ENCODE peak calls at places on chromosomes 12 and 14, in four cellular contexts. X, E, P and J are unnamed samples.

GRCh38 chr12:87848248-87848868 is 180.8 kb downstream of the C12orf50 start:
- DNase-seq in P (peak; percentile 89), X (peak; percentile 54), E (no peak), J (peak; percentile 31)

GRCh38 chr12:43540474-43540873 is 11.5 kb downstream of the ADAMTS20 start:
- DNase-seq in P (no peak), X (no peak), E (no peak), J (no peak)

GRCh38 chr12:9751204-9752144 is 9.2 kb downstream of the CD69 start:
- DNase-seq in E (no peak), P (peak; percentile 35), X (peak; percentile 12), J (no peak)

GRCh38 chr12:94769746-94770396 is 119.5 kb upstream of the TMCC3 start:
- DNase-seq in P (no peak), X (no peak), E (no peak), J (no peak)

GRCh38 chr12:132188451-132189298 is 44.4 kb downstream of the NOC4L start:
- DNase-seq in X (no peak), P (no peak), E (no peak), J (no peak)

GRCh38 chr12:39161686-39162085 is 256.3 kb upstream of the CPNE8 start:
- DNase-seq in X (no peak), P (peak; percentile 1), E (no peak), J (no peak)

GRCh38 chr12:55694188-55694515 is 13.6 kb downstream of the ITGA7 start:
- DNase-seq in X (no peak), E (no peak), P (no peak), J (no peak)

GRCh38 chr14:96086032-96086431 is 46.9 kb downstream of the C14orf132 start:
- DNase-seq in P (peak; percentile 53), X (no peak), E (no peak), J (peak; percentile 57)

GRCh38 chr12:101962486-101962885 is 85.1 kb downstream of the DRAM1 start:
- DNase-seq in P (peak; percentile 20), X (no peak), E (no peak), J (no peak)

GRCh38 chr14:81519200-81519998 is 14.3 kb downstream of the SEL1L start:
- DNase-seq in E (no peak), X (no peak), P (peak; percentile 54), J (no peak)

GRCh38 chr14:35883677-35884293 is 57.6 kb downstream of the BRMS1L start:
- DNase-seq in P (peak; percentile 44), E (no peak), X (no peak), J (peak; percentile 25)

GRCh38 chr14:99677231-99677891 is 6.7 kb upstream of the CYP46A1 start:
- DNase-seq in E (no peak), P (peak; percentile 64), X (no peak), J (no peak)

GRCh38 chr12:100953677-100954076 is 159.1 kb downstream of the ANO4 start:
- DNase-seq in P (no peak), E (no peak), X (no peak), J (no peak)

GRCh38 chr12:46950116-46950515 is 124.3 kb upstream of the SLC38A4 start:
- DNase-seq in P (no peak), E (no peak), X (no peak), J (no peak)

GRCh38 chr14:95237956-95238355 is 80.6 kb upstream of the DICER1 start:
- DNase-seq in E (no peak), X (no peak), P (no peak), J (no peak)

GRCh38 chr14:102525213-102526143 is 15.9 kb upstream of the ANKRD9 start:
- DNase-seq in X (peak; percentile 39), P (peak; percentile 75), E (no peak), J (no peak)

GRCh38 chr12:46492471-46493351 is 120.1 kb upstream of the SLC38A2 start:
- DNase-seq in E (no peak), P (peak; percentile 94), X (peak; percentile 85), J (no peak)

GRCh38 chr14:22533057-22533704 is 55.8 kb downstream of the DAD1 start:
- DNase-seq in P (no peak), X (no peak), E (no peak), J (no peak)
- H3K4me3 ChIP-seq in P (no peak overlapping the region), X (no peak overlapping the region), E (no peak overlapping the region), J (no peak overlapping the region)

DNA sequence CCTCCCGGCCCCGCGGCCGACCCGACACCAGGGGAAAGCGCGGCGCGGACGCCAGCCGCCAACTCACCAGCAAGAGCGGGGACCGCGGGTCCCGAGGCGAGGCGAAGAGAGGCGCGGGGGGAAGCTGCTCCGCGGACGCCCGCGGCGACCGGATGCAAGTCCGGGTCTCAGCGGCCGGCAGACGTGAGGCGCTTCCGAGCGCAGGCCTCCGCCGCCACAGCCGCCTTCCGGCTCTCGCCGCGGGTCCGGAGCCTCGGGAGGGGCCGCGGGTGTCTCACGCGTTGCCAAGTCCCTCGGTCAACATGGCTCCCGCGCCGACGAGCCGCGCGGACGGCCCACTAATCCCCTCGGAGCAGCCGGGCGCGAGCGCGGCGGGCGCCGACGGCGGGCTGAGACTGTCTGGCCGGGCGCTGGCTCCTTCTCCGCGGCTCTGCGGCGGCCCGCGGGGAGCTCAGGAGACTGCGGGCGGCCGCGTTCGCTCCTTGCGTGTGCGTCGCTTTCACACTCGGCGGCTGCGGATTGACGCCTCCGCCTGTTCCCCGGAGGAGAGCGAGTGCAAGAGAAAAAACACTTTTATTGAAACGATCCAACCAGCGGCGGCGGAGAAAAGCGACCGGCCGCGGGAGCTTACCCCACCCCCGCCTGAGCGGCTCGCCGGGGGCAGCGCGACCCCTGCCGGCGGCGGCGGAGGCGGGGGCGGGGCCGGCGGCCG is at the start of gene CDK17:
- DNase-seq in P (peak; percentile 91), E (peak; percentile 91), X (peak; percentile 50), J (peak; percentile 82)
- TF ChIP-seq CTCF in P (no peak), E (peak; percentile 34), X (peak; percentile 39), J (peak; percentile 34)

DNA sequence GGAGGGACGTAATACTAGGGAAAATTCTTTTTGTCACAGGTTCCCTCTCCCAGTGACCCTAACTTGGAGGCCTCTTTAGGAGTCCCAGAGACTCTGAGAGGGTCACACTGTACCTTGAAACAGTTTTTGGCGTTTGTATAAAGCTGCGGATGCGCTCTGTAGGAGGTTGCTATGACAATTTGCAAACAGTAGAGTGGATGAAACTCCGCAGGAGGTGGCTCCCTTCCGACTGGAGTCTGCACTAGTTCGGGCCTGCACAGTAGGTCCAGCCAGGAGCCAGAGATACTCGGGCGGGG is 1.3 kb upstream of the DYRK2 start:
- DNase-seq in E (no peak), X (no peak), P (no peak), J (no peak)
- H3K4me3 ChIP-seq in E (no peak overlapping the region), X (no peak overlapping the region), P (no peak overlapping the region), J (no peak overlapping the region)

DNA sequence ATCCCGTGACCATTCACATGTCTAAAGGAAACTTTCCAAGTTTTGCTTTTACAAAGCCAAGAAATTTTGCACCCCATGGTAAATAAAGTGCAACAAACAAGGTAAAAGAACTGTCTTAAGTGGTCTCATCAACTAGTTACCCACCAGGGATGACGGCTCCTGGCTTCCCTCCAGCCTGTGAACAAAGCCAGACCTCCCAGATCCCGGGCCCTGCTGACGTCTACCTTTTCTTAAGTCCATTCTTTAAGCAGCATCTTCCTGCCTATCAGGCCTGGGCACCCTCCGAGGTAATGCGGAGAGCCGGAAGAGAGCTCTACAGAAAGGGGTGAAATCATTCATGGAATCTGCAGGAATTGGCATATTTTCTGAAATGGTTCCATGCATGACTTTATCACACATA is 58.0 kb upstream of the DAAM1 start:
- DNase-seq in E (no peak), P (no peak), X (no peak), J (peak; percentile 13)
- TF ChIP-seq CTCF in E (no peak), P (no peak), X (no peak), J (no peak)

DNA sequence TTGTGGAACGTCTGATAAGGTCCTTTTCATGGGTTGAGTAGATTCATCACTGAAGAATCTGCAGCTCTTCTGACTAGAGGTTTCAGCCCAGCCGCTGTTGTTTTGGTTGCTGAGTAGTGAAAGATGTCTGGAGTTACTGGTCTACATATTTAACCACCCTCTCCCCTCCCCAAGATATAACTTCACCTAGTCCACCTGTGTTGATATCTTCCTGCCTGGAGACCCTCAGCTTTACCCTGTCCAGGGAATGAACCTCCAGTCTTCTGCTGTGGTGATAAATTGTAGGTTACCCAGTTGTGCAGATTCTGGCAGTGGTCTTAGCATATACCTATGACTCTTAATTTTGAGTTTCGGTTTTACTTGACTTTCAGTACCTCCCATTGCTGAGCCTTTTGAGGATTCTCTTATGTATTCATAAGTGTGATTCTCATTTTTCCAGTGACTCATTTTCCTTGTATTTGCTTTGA is 63.0 kb downstream of the CCDC91 start:
- DNase-seq in P (peak; percentile 35), E (no peak), X (no peak), J (no peak)
- H3K4me3 ChIP-seq in P (no peak overlapping the region), E (no peak overlapping the region), X (no peak overlapping the region), J (no peak overlapping the region)

GRCh38 chr12:14416658-14417057 is 51.2 kb downstream of the ATF7IP start:
- DNase-seq in X (no peak), E (no peak), P (peak; percentile 92), J (peak; percentile 22)
- TF ChIP-seq CTCF in X (no peak), E (no peak), P (peak; percentile 41), J (no peak)